ENCODE peak calls at places on chromosomes 6 and 20, in four cellular contexts. E, U, C and L are unnamed samples. For H3K4me1, the result is how much of the 10 kb centered on the place peaks cover.

GRCh38 chr6:126797981-126798380 is 320.5 kb upstream of the RSPO3 start:
- DNase-seq in C (no peak), E (no peak), U (no peak), L (no peak)

GRCh38 chr6:1329708-1330107 is 17.8 kb downstream of the FOXQ1 start:
- DNase-seq in U (no peak), E (no peak), C (no peak), L (no peak)

GRCh38 chr6:63493557-63493956 is 78.7 kb upstream of the LOC128125822 start:
- DNase-seq in U (no peak), C (no peak), E (no peak), L (no peak)

GRCh38 chr20:4809707-4810106 is 88.0 kb downstream of the PRND start:
- DNase-seq in U (no peak), E (no peak), C (peak), L (peak)

GRCh38 chr20:7994809-7995208 is 24.8 kb downstream of the TMX4 start:
- DNase-seq in C (no peak), E (no peak), U (no peak), L (no peak)

GRCh38 chr20:62390306-62391164 is 3.6 kb downstream of the RPS21 start:
- DNase-seq in C (no peak), E (no peak), U (no peak), L (no peak)

GRCh38 chr6:149147939-149148718 is 169.4 kb upstream of the TAB2 start:
- DNase-seq in C (no peak), U (no peak), E (no peak), L (no peak)

GRCh38 chr6:96675617-96676016 is 112.7 kb downstream of the FHL5 start:
- DNase-seq in U (no peak), C (no peak), E (no peak), L (no peak)

GRCh38 chr20:17172826-17173420 is 53.9 kb upstream of the PCSK2 start:
- DNase-seq in C (no peak), E (no peak), U (no peak), L (no peak)

GRCh38 chr6:30951907-30952469 is 11.2 kb downstream of the MUCL3 start:
- DNase-seq in E (no peak), U (no peak), C (no peak), L (no peak)

GRCh38 chr6:56770011-56770520 is 127.4 kb upstream of the DST start:
- DNase-seq in U (peak), E (no peak), C (no peak), L (no peak)

GRCh38 chr20:33846291-33846916 is 35.3 kb downstream of the CHMP4B start:
- DNase-seq in C (no peak), E (no peak), U (peak), L (no peak)

GRCh38 chr20:37994512-37994911 is 38.7 kb downstream of the TTI1 start:
- DNase-seq in E (peak), C (no peak), U (peak), L (no peak)

GRCh38 chr6:53494076-53494475 is 50.8 kb downstream of the GCLC start:
- DNase-seq in C (no peak), E (no peak), U (peak), L (no peak)

GRCh38 chr6:138410972-138411667 is 7.1 kb downstream of the HEBP2 start:
- DNase-seq in U (peak), C (no peak), E (no peak), L (no peak)

GRCh38 chr6:3438190-3439167 is 18.4 kb downstream of the SLC22A23 start:
- DNase-seq in U (peak), E (peak), C (no peak), L (peak)

GRCh38 chr6:29633532-29633901 is 534 bp upstream of the GABBR1 start:
- DNase-seq in U (peak), E (no peak), C (no peak), L (no peak)

GRCh38 chr6:26272171-26272631 is 92.8 kb upstream of the BTN3A2 start:
- DNase-seq in U (no peak), C (peak), E (no peak), L (peak)

GRCh38 chr6:146984251-146984924 is 219.8 kb upstream of the STXBP5 start:
- DNase-seq in U (peak), C (no peak), E (no peak), L (no peak)

GRCh38 chr6:5359413-5359812 is 98.1 kb downstream of the FARS2 start:
- DNase-seq in E (no peak), C (no peak), U (no peak), L (no peak)

GRCh38 chr6:137692308-137692707 is 174.8 kb upstream of the TNFAIP3 start:
- DNase-seq in E (no peak), C (no peak), U (no peak), L (no peak)

GRCh38 chr6:39836621-39837020 is 44.4 kb downstream of the DAAM2 start:
- DNase-seq in C (no peak), U (peak), E (no peak), L (no peak)

GRCh38 chr20:37986873-37987601 is 46.2 kb downstream of the TTI1 start:
- DNase-seq in U (peak), E (peak), C (no peak), L (peak)

GRCh38 chr6:163318071-163318786 is 96.3 kb upstream of the QKI start:
- DNase-seq in C (no peak), E (no peak), U (no peak), L (no peak)

GRCh38 chr20:35040090-35040489 is 52.5 kb downstream of the TRPC4AP start:
- DNase-seq in E (no peak), C (no peak), U (no peak), L (peak)

GRCh38 chr20:35039146-35039545 is 53.5 kb downstream of the TRPC4AP start:
- DNase-seq in E (no peak), U (no peak), C (no peak), L (peak)

GRCh38 chr20:35042268-35042667 is 50.3 kb downstream of the TRPC4AP start:
- DNase-seq in E (no peak), U (no peak), C (no peak), L (no peak)

DNA sequence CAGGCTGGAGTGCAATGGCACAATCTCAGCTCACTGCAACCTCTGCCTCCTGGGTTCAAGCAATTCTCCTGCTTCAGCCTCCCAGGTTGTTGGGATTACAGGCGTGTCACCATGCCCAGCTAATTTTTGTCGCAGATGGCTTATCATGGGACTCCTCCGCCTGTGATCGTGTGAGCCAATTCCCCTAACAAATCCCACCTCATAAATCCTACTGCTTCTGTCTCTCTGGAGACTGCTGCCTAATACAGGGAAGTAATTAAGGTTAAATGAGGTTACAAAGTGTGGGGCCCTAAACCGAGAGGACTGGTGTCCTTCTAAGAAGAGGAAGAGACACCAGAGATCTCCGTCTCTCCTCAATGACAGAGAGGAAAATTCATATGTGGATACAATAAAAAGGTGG is 52.0 kb downstream of the TRPC4AP start:
- DNase-seq in U (no peak), C (no peak), E (no peak), L (no peak)
- H3K4me1 ChIP-seq in U (under half), C (under half), E (under half), L (under half)

GRCh38 chr6:11702796-11703130 is 75.8 kb downstream of the ADTRP start:
- DNase-seq in C (no peak), E (no peak), U (no peak), L (peak)
- H3K27ac ChIP-seq in C (no peak), E (no peak), U (no peak), L (peak)

GRCh38 chr20:52190437-52191131 is 995 bp downstream of the ZFP64 start:
- DNase-seq in U (peak), E (peak), C (no peak), L (peak)

GRCh38 chr20:52191132-52191435 is 495 bp downstream of the ZFP64 start:
- DNase-seq in C (no peak), U (peak), E (no peak), L (no peak)

GRCh38 chr20:52192296-52193007 is 873 bp upstream of the ZFP64 start:
- DNase-seq in U (no peak), E (no peak), C (no peak), L (no peak)

GRCh38 chr20:52193133-52193532 is 1.6 kb upstream of the ZFP64 start:
- DNase-seq in E (no peak), U (no peak), C (no peak), L (no peak)

DNA sequence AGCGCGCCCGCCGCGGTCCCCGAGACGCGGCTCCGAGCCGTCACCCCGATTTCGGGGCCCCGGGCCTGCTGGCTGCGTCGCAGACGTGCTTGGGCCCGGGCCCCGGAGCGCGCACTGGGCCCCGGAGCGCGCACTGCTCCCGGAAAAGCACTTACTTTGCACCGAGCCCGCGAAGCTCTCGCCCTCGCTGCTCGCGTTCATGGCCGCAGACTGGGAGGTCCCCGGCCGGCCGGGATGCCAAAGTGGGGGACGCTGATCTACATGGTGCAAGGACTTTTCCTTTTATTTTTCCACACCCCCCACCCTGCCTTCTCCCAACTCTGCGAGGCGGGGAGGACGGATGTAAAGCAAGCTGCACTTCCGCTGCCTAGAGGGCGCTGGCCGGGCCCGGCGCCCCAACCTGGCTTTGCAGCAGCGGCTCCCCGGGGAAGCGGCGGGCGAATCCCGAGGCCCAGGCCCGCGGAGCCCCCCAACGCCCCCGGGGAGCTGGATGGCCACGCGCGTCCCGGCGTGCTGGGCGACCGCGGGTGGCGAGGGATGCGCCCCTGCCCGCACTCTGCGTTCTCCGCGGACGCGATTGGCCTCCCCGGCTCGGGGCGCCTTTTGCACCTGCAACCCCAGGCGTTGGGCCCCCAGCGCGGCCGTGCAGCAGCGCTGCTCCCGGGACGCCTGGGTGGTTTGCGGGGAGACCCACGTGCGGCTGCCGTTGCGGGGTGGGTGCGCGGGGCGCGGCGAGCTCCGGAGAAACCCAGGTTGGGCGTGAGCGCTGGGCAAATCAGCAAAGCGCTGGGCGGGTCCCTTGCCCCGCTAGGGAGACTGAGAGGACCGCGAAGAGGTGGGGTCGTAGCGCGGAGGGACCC is at the start of gene ZFP64:
- DNase-seq in C (peak), E (peak), U (peak), L (peak)
- TF ChIP-seq POLR2A in C (no peak), E (no peak), U (peak), L (peak)

GRCh38 chr6:87174078-87174579 is 18.8 kb downstream of the ZNF292 start:
- DNase-seq in C (no peak), U (no peak), E (peak), L (no peak)
- H3K4me1 ChIP-seq in C (under half), U (under half), E (under half), L (under half)

GRCh38 chr6:43383021-43383667 is 13.7 kb upstream of the ZNF318 start:
- DNase-seq in E (no peak), U (peak), C (no peak), L (no peak)

GRCh38 chr6:43375693-43376092 is 6.2 kb upstream of the ZNF318 start:
- DNase-seq in C (no peak), U (no peak), E (no peak), L (no peak)

GRCh38 chr6:43376551-43376981 is 7.1 kb upstream of the ZNF318 start:
- DNase-seq in E (no peak), U (peak), C (no peak), L (no peak)

GRCh38 chr6:43377710-43378229 is 8.3 kb upstream of the ZNF318 start:
- DNase-seq in U (no peak), C (no peak), E (no peak), L (no peak)

GRCh38 chr6:43378631-43379030 is 9.2 kb upstream of the ZNF318 start:
- DNase-seq in C (no peak), E (no peak), U (peak), L (no peak)
- H3K27ac ChIP-seq in C (no peak), E (no peak), U (no peak), L (no peak)

GRCh38 chr6:64727075-64727474 is 980.0 kb downstream of the EYS start:
- DNase-seq in C (no peak), E (no peak), U (no peak), L (no peak)

GRCh38 chr6:64732888-64733287 is 974.1 kb downstream of the EYS start:
- DNase-seq in E (no peak), U (no peak), C (no peak), L (no peak)

GRCh38 chr6:64733433-64733832 is 973.6 kb downstream of the EYS start:
- DNase-seq in U (no peak), C (no peak), E (no peak), L (no peak)

GRCh38 chr6:64729522-64729921 is 977.5 kb downstream of the EYS start:
- DNase-seq in C (no peak), E (no peak), U (no peak), L (no peak)
- TF ChIP-seq POLR2A in C (no peak), E (no peak), U (no peak), L (no peak)

GRCh38 chr20:54179946-54180345 is 6.2 kb upstream of the CYP24A1 start:
- DNase-seq in C (no peak), U (no peak), E (no peak), L (no peak)
- H3K4me1 ChIP-seq in C (under half), U (under half), E (under half), L (under half)

GRCh38 chr6:81752084-81752968 is at the start of gene TENT5A:
- DNase-seq in E (peak), C (peak), U (peak), L (peak)
- H3K27ac ChIP-seq in E (peak), C (peak), U (peak), L (peak)

DNA sequence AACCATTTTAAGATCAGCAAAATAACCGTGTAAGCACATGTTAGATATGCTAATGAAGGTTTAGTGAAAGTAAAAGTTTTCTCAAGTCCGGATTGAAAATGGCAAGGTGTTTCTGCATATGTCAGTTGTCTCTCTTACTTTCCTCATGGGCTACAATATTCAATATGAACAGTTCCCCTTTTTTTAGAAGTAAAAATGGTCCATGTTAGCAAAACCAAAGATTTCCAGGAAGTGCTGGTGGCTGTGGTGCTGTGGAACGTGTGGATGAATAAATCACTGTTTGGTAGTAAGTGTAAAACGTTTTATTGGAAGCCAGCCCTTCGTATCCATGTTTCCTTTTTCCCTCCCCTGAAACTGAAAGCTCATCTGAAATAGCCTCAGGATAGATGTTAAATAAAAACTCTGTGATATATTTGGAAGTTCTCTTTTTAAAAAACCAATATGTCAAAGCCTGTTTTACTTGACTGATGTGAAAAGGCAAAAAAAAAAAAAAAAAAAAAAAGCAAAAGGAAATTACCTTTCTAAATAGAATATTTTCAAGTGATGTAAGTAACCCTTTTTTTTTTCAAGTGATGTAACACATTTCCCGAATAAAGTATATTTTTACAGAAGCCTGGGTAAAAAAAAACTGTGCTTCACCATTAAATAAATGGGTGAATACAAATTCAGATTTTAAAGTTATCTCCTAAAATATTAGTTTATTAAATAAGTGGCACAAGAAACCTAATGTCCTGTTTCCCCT is 41.9 kb downstream of the PLEKHG1 start:
- DNase-seq in E (no peak), U (no peak), C (no peak), L (no peak)
- TF ChIP-seq POLR2A in E (no peak), U (no peak), C (no peak), L (no peak)